ENCODE peak calls at places on chromosomes 7 and 10, in ten cellular contexts. One of them, this sample, is unnamed.

GRCh38 chr10:46992794-46993552 is 81.7 kb downstream of the PTPN20 start:
- DNase-seq in right cardiac atrium: peak; percentile 65
- DNase-seq in naive thymus-derived CD8-positive, alpha-beta T cell: no peak
- DNase-seq in AG20443: peak; percentile 65
- DNase-seq in neural progenitor cell: peak; percentile 42
- DNase-seq in WTC11: no peak
- DNase-seq in amygdala: peak; percentile 4
- DNase-seq in HT1080: peak; percentile 46
- DNase-seq in NB4: peak; percentile 63
- DNase-seq in kidney tubule cell: peak; percentile 39
- DNase-seq in this sample: no peak

GRCh38 chr7:360454-361100 is 70.6 kb downstream of the FOXL3 start:
- DNase-seq in right cardiac atrium: peak; percentile 45
- DNase-seq in naive thymus-derived CD8-positive, alpha-beta T cell: no peak
- DNase-seq in AG20443: no peak
- DNase-seq in neural progenitor cell: peak; percentile 42
- DNase-seq in WTC11: no peak
- DNase-seq in amygdala: no peak
- DNase-seq in HT1080: no peak
- DNase-seq in NB4: peak; percentile 29
- DNase-seq in kidney tubule cell: no peak
- DNase-seq in this sample: no peak

GRCh38 chr10:111243126-111243525 is 166.3 kb downstream of the ADRA2A start:
- DNase-seq in right cardiac atrium: no peak
- DNase-seq in naive thymus-derived CD8-positive, alpha-beta T cell: no peak
- DNase-seq in AG20443: no peak
- DNase-seq in neural progenitor cell: no peak
- DNase-seq in WTC11: no peak
- DNase-seq in amygdala: no peak
- DNase-seq in HT1080: no peak
- DNase-seq in NB4: no peak
- DNase-seq in kidney tubule cell: no peak
- DNase-seq in this sample: no peak

GRCh38 chr10:126065751-126066150 is 169.4 kb downstream of the FANK1 start:
- DNase-seq in right cardiac atrium: no peak
- DNase-seq in naive thymus-derived CD8-positive, alpha-beta T cell: no peak
- DNase-seq in AG20443: no peak
- DNase-seq in neural progenitor cell: no peak
- DNase-seq in WTC11: no peak
- DNase-seq in amygdala: no peak
- DNase-seq in HT1080: no peak
- DNase-seq in NB4: no peak
- DNase-seq in kidney tubule cell: peak; percentile 63
- DNase-seq in this sample: no peak

GRCh38 chr7:15751191-15751701 is 64.8 kb upstream of the MEOX2 start:
- DNase-seq in right cardiac atrium: no peak
- DNase-seq in naive thymus-derived CD8-positive, alpha-beta T cell: no peak
- DNase-seq in AG20443: peak; percentile 36
- DNase-seq in neural progenitor cell: no peak
- DNase-seq in WTC11: no peak
- DNase-seq in amygdala: no peak
- DNase-seq in HT1080: no peak
- DNase-seq in NB4: no peak
- DNase-seq in kidney tubule cell: no peak
- DNase-seq in this sample: no peak

GRCh38 chr10:86711957-86712708 is 43.8 kb downstream of the LDB3 start:
- DNase-seq in right cardiac atrium: peak; percentile 79
- DNase-seq in naive thymus-derived CD8-positive, alpha-beta T cell: no peak
- DNase-seq in AG20443: peak; percentile 77
- DNase-seq in neural progenitor cell: peak; percentile 67
- DNase-seq in WTC11: peak; percentile 52
- DNase-seq in amygdala: no peak
- DNase-seq in HT1080: peak; percentile 43
- DNase-seq in NB4: peak; percentile 68
- DNase-seq in kidney tubule cell: no peak
- DNase-seq in this sample: peak; percentile 33

GRCh38 chr7:46524350-46524749 is 603.3 kb upstream of the IGFBP3 start:
- DNase-seq in right cardiac atrium: no peak
- DNase-seq in naive thymus-derived CD8-positive, alpha-beta T cell: no peak
- DNase-seq in AG20443: no peak
- DNase-seq in neural progenitor cell: no peak
- DNase-seq in WTC11: no peak
- DNase-seq in amygdala: no peak
- DNase-seq in HT1080: peak; percentile 2
- DNase-seq in NB4: no peak
- DNase-seq in kidney tubule cell: peak; percentile 47
- DNase-seq in this sample: no peak

GRCh38 chr7:28573751-28574295 is 161.5 kb downstream of the CREB5 start:
- DNase-seq in right cardiac atrium: no peak
- DNase-seq in naive thymus-derived CD8-positive, alpha-beta T cell: no peak
- DNase-seq in AG20443: no peak
- DNase-seq in neural progenitor cell: no peak
- DNase-seq in WTC11: no peak
- DNase-seq in amygdala: no peak
- DNase-seq in HT1080: no peak
- DNase-seq in NB4: no peak
- DNase-seq in kidney tubule cell: peak; percentile 57
- DNase-seq in this sample: no peak

GRCh38 chr10:24617771-24618396 is 105.8 kb downstream of the ARHGAP21 start:
- DNase-seq in right cardiac atrium: peak; percentile 81
- DNase-seq in naive thymus-derived CD8-positive, alpha-beta T cell: peak; percentile 19
- DNase-seq in AG20443: peak; percentile 47
- DNase-seq in neural progenitor cell: peak; percentile 75
- DNase-seq in WTC11: peak; percentile 83
- DNase-seq in amygdala: no peak
- DNase-seq in HT1080: peak; percentile 66
- DNase-seq in NB4: peak; percentile 51
- DNase-seq in kidney tubule cell: peak; percentile 48
- DNase-seq in this sample: peak; percentile 77

GRCh38 chr7:140719711-140720110 is 23.2 kb downstream of the NDUFB2 start:
- DNase-seq in right cardiac atrium: no peak
- DNase-seq in naive thymus-derived CD8-positive, alpha-beta T cell: no peak
- DNase-seq in AG20443: no peak
- DNase-seq in neural progenitor cell: no peak
- DNase-seq in WTC11: no peak
- DNase-seq in amygdala: no peak
- DNase-seq in HT1080: peak; percentile 46
- DNase-seq in NB4: peak; percentile 74
- DNase-seq in kidney tubule cell: peak; percentile 58
- DNase-seq in this sample: no peak

GRCh38 chr10:84310470-84310869 is 17.9 kb upstream of the CCSER2 start:
- DNase-seq in right cardiac atrium: no peak
- DNase-seq in naive thymus-derived CD8-positive, alpha-beta T cell: no peak
- DNase-seq in AG20443: no peak
- DNase-seq in neural progenitor cell: no peak
- DNase-seq in WTC11: no peak
- DNase-seq in amygdala: no peak
- DNase-seq in HT1080: peak; percentile 79
- DNase-seq in NB4: no peak
- DNase-seq in kidney tubule cell: peak; percentile 91
- DNase-seq in this sample: no peak

GRCh38 chr10:69172241-69172998 is 7.6 kb upstream of the SUPV3L1 start:
- DNase-seq in right cardiac atrium: no peak
- DNase-seq in naive thymus-derived CD8-positive, alpha-beta T cell: no peak
- DNase-seq in AG20443: peak; percentile 29
- DNase-seq in neural progenitor cell: no peak
- DNase-seq in WTC11: no peak
- DNase-seq in amygdala: no peak
- DNase-seq in HT1080: no peak
- DNase-seq in NB4: no peak
- DNase-seq in kidney tubule cell: no peak
- DNase-seq in this sample: no peak

GRCh38 chr7:863106-863505 is 13.2 kb upstream of the GET4 start:
- DNase-seq in right cardiac atrium: peak; percentile 46
- DNase-seq in naive thymus-derived CD8-positive, alpha-beta T cell: no peak
- DNase-seq in AG20443: no peak
- DNase-seq in neural progenitor cell: no peak
- DNase-seq in WTC11: no peak
- DNase-seq in amygdala: no peak
- DNase-seq in HT1080: no peak
- DNase-seq in NB4: no peak
- DNase-seq in kidney tubule cell: no peak
- DNase-seq in this sample: no peak

GRCh38 chr10:44745920-44746319 is 165.2 kb upstream of the TMEM72 start:
- DNase-seq in right cardiac atrium: no peak
- DNase-seq in naive thymus-derived CD8-positive, alpha-beta T cell: no peak
- DNase-seq in AG20443: no peak
- DNase-seq in neural progenitor cell: no peak
- DNase-seq in WTC11: no peak
- DNase-seq in amygdala: no peak
- DNase-seq in HT1080: no peak
- DNase-seq in NB4: no peak
- DNase-seq in kidney tubule cell: peak; percentile 58
- DNase-seq in this sample: no peak

GRCh38 chr7:50780436-50780835 is 2.3 kb downstream of the GRB10 start:
- DNase-seq in right cardiac atrium: no peak
- DNase-seq in naive thymus-derived CD8-positive, alpha-beta T cell: no peak
- DNase-seq in AG20443: no peak
- DNase-seq in neural progenitor cell: no peak
- DNase-seq in WTC11: no peak
- DNase-seq in amygdala: no peak
- DNase-seq in HT1080: no peak
- DNase-seq in NB4: no peak
- DNase-seq in kidney tubule cell: no peak
- DNase-seq in this sample: no peak

GRCh38 chr10:62076872-62077271 is 175.4 kb downstream of the ARID5B start:
- DNase-seq in right cardiac atrium: no peak
- DNase-seq in naive thymus-derived CD8-positive, alpha-beta T cell: no peak
- DNase-seq in AG20443: peak; percentile 24
- DNase-seq in neural progenitor cell: no peak
- DNase-seq in WTC11: no peak
- DNase-seq in amygdala: no peak
- DNase-seq in HT1080: peak; percentile 90
- DNase-seq in NB4: no peak
- DNase-seq in kidney tubule cell: peak; percentile 94
- DNase-seq in this sample: no peak

GRCh38 chr7:134870156-134870555 is 90.7 kb downstream of the CALD1 start:
- DNase-seq in right cardiac atrium: no peak
- DNase-seq in naive thymus-derived CD8-positive, alpha-beta T cell: no peak
- DNase-seq in AG20443: no peak
- DNase-seq in neural progenitor cell: no peak
- DNase-seq in WTC11: no peak
- DNase-seq in amygdala: no peak
- DNase-seq in HT1080: no peak
- DNase-seq in NB4: no peak
- DNase-seq in kidney tubule cell: peak; percentile 57
- DNase-seq in this sample: no peak